ENCODE peak calls at places on chromosomes 12 and 14, in eight cellular contexts. B is HEK293T, A is heart right ventricle, V is hypothalamus, C is RPMI7951, Q is mucosa of descending colon, L is mucosa of gallbladder, T is neural progenitor cell. J is an unnamed sample.

GRCh38 chr14:34059037-34059924 is 108.4 kb upstream of the EGLN3 start:
- DNase-seq in B (no peak), T (no peak), Q (peak; percentile 27), C (no peak), L (no peak), A (no peak), V (no peak), J (no peak)

GRCh38 chr12:125218952-125219351 is 153.7 kb downstream of the AACS start:
- DNase-seq in C (no peak), L (no peak), Q (no peak), B (no peak), A (no peak), T (no peak), V (no peak), J (no peak)

GRCh38 chr12:68100241-68100640 is 59.3 kb downstream of the IFNG start:
- DNase-seq in A (no peak), Q (no peak), L (no peak), C (no peak), B (no peak), T (no peak), V (no peak), J (no peak)

GRCh38 chr14:59358105-59358504 is 107.1 kb downstream of the GPR135 start:
- DNase-seq in A (peak; percentile 40), B (no peak), L (peak; percentile 13), Q (no peak), V (no peak), C (peak; percentile 92), T (peak; percentile 49), J (peak; percentile 24)

GRCh38 chr12:2677142-2677880 is 117.5 kb upstream of the FKBP4 start:
- DNase-seq in B (no peak), T (no peak), V (no peak), C (no peak), L (no peak), Q (no peak), A (no peak), J (no peak)

GRCh38 chr12:130139971-130140547 is 22.2 kb upstream of the FZD10 start:
- DNase-seq in A (no peak), L (peak; percentile 50), T (no peak), B (no peak), V (no peak), C (no peak), Q (no peak), J (no peak)

GRCh38 chr12:52778833-52779232 is 1.7 kb upstream of the KRT76 start:
- DNase-seq in Q (no peak), T (no peak), V (no peak), A (no peak), B (no peak), C (no peak), L (no peak), J (no peak)

GRCh38 chr14:103207038-103207403 is 83.8 kb downstream of the TNFAIP2 start:
- DNase-seq in V (no peak), A (peak; percentile 83), B (no peak), L (peak; percentile 96), C (no peak), Q (peak; percentile 83), T (peak; percentile 66), J (peak; percentile 58)

GRCh38 chr12:51593539-51593938 is 2.5 kb downstream of the SCN8A start:
- DNase-seq in C (peak; percentile 38), A (no peak), L (peak; percentile 57), Q (no peak), V (no peak), B (peak; percentile 36), T (peak; percentile 73), J (peak; percentile 40)

GRCh38 chr12:124745891-124746570 is 117.6 kb downstream of the SCARB1 start:
- DNase-seq in T (peak; percentile 94), Q (peak; percentile 89), C (peak; percentile 98), L (peak; percentile 94), B (peak; percentile 84), V (peak; percentile 72), A (peak; percentile 92), J (peak; percentile 84)

GRCh38 chr14:56005580-56006053 is 112.6 kb upstream of the PELI2 start:
- DNase-seq in B (no peak), V (no peak), A (no peak), L (no peak), T (no peak), Q (no peak), C (peak; percentile 11), J (no peak)

GRCh38 chr14:62943202-62943601 is 102.1 kb downstream of the KCNH5 start:
- DNase-seq in T (no peak), C (no peak), V (no peak), Q (no peak), A (no peak), L (no peak), B (no peak), J (no peak)

GRCh38 chr12:65967696-65968095 is 143.4 kb downstream of the HMGA2 start:
- DNase-seq in Q (no peak), T (no peak), L (no peak), V (no peak), A (no peak), B (no peak), C (no peak), J (no peak)

GRCh38 chr12:43282106-43282505 is 269.9 kb downstream of the ADAMTS20 start:
- DNase-seq in Q (no peak), V (no peak), T (no peak), A (no peak), L (no peak), B (no peak), C (peak; percentile 13), J (no peak)

GRCh38 chr12:121009744-121010143 is 6.5 kb downstream of the C12orf43 start:
- DNase-seq in Q (no peak), A (no peak), L (peak; percentile 66), V (no peak), T (peak; percentile 71), B (peak; percentile 30), C (peak; percentile 22), J (peak; percentile 64)

GRCh38 chr12:65125975-65126374 is 4.9 kb upstream of the WIF1 start:
- DNase-seq in C (no peak), L (no peak), T (no peak), Q (no peak), A (no peak), B (no peak), V (no peak), J (no peak)

GRCh38 chr14:64937176-64937820 is 5.2 kb downstream of the GPX2 start:
- DNase-seq in B (no peak), T (no peak), Q (no peak), L (no peak), C (no peak), A (no peak), V (no peak), J (no peak)

GRCh38 chr14:74395094-74395493 is 30.9 kb downstream of the SYNDIG1L start:
- DNase-seq in B (no peak), T (no peak), Q (no peak), V (no peak), L (no peak), C (no peak), A (no peak), J (no peak)

GRCh38 chr12:13538136-13538535 is 341.6 kb downstream of the EMP1 start:
- DNase-seq in V (no peak), C (no peak), L (no peak), B (no peak), Q (no peak), A (no peak), T (no peak), J (no peak)

GRCh38 chr12:96247567-96247962 is 53.4 kb downstream of the ELK3 start:
- DNase-seq in L (no peak), A (no peak), C (peak; percentile 53), T (no peak), V (no peak), B (no peak), Q (no peak), J (no peak)

GRCh38 chr12:76226397-76226796 is 121.8 kb downstream of the BBS10 start:
- DNase-seq in L (no peak), B (no peak), T (no peak), C (no peak), V (no peak), Q (no peak), A (no peak), J (no peak)

GRCh38 chr12:25001311-25001710 is 52.4 kb upstream of the BCAT1 start:
- DNase-seq in L (no peak), A (no peak), C (no peak), T (no peak), B (no peak), Q (no peak), V (no peak), J (no peak)

GRCh38 chr14:24334431-24335271 is at the start of gene ADCY4:
- DNase-seq in V (no peak), T (peak; percentile 51), Q (peak; percentile 64), C (no peak), B (no peak), L (no peak), A (peak; percentile 73), J (peak; percentile 41)

GRCh38 chr14:74913986-74914573 is 9.0 kb downstream of the RPS6KL1 start:
- DNase-seq in L (peak; percentile 72), Q (no peak), A (peak; percentile 64), C (peak; percentile 58), T (peak; percentile 73), V (no peak), B (peak; percentile 70), J (peak; percentile 55)

GRCh38 chr12:57625261-57626032 is 7.6 kb downstream of the B4GALNT1 start:
- DNase-seq in T (no peak), Q (no peak), A (no peak), L (no peak), C (no peak), V (no peak), B (no peak), J (no peak)

GRCh38 chr14:82447586-82447985 is 913.9 kb upstream of the SEL1L start:
- DNase-seq in L (no peak), T (peak; percentile 52), B (no peak), A (no peak), V (no peak), Q (no peak), C (no peak), J (no peak)

GRCh38 chr14:76918176-76918750 is 92.1 kb downstream of the LRRC74A start:
- DNase-seq in V (peak; percentile 40), C (no peak), A (peak; percentile 66), B (no peak), Q (peak; percentile 70), T (no peak), L (peak; percentile 66), J (no peak)

GRCh38 chr14:55129086-55129427 is at the start of gene LGALS3:
- DNase-seq in T (peak; percentile 83), C (peak; percentile 78), V (no peak), B (peak; percentile 59), A (peak; percentile 85), Q (peak; percentile 90), L (peak; percentile 63), J (peak; percentile 53)

GRCh38 chr12:100499416-100499815 is 25.8 kb downstream of the NR1H4 start:
- DNase-seq in Q (no peak), C (no peak), L (no peak), V (no peak), T (no peak), B (no peak), A (no peak), J (no peak)

GRCh38 chr14:101020971-101021370 is 117.4 kb upstream of the RTL1 start:
- DNase-seq in A (no peak), C (no peak), V (no peak), T (no peak), B (no peak), L (peak; percentile 4), Q (no peak), J (no peak)

GRCh38 chr14:47675489-47676300 is at the start of gene MDGA2:
- DNase-seq in A (no peak), V (no peak), B (peak; percentile 63), T (peak; percentile 85), Q (peak; percentile 33), L (no peak), C (peak; percentile 7), J (peak; percentile 59)

GRCh38 chr12:27852117-27852516 is 72.1 kb upstream of the MANSC4 start:
- DNase-seq in C (no peak), Q (no peak), T (no peak), V (no peak), B (no peak), L (no peak), A (no peak), J (no peak)

GRCh38 chr14:104800600-104801283 is at the start of gene ZBTB42:
- DNase-seq in L (peak; percentile 88), C (peak; percentile 38), Q (peak; percentile 93), B (peak; percentile 55), A (no peak), V (no peak), T (peak; percentile 69), J (peak; percentile 58)

GRCh38 chr14:36738269-36738668 is 76.6 kb downstream of the PAX9 start:
- DNase-seq in L (no peak), Q (no peak), C (peak; percentile 5), B (no peak), A (no peak), V (no peak), T (no peak), J (no peak)

J was measured in WTC11.